ENCODE peak calls at places on chromosomes 2 and 18, in six cellular contexts. Y is fibroblast of lung, X is AG04449, E is heart right ventricle, D is suprapubic skin, U is vagina. O is an unnamed sample.

GRCh38 chr18:35582899-35583558 is 1.5 kb downstream of the GALNT1 start:
- DNase-seq in Y (peak; percentile 63), X (no peak), E (no peak), D (no peak), U (no peak), O (no peak)

GRCh38 chr2:74219846-74220486 is 21.6 kb downstream of the MTHFD2 start:
- DNase-seq in Y (no peak), X (no peak), E (no peak), D (no peak), U (no peak), O (no peak)

GRCh38 chr2:172734711-172735645 is 667 bp upstream of the RAPGEF4 start:
- DNase-seq in Y (no peak), X (no peak), E (no peak), D (no peak), U (no peak), O (no peak)

GRCh38 chr2:19538411-19538963 is 180.1 kb upstream of the OSR1 start:
- DNase-seq in Y (peak; percentile 98), X (peak; percentile 88), E (peak; percentile 7), D (no peak), U (no peak), O (peak; percentile 94)

GRCh38 chr2:128494640-128495321 is 176.1 kb upstream of the HS6ST1 start:
- DNase-seq in Y (peak; percentile 56), X (no peak), E (peak; percentile 61), D (no peak), U (peak; percentile 77), O (no peak)

GRCh38 chr2:237202288-237203030 is 116.8 kb downstream of the COPS8 start:
- DNase-seq in Y (no peak), X (no peak), E (no peak), D (no peak), U (no peak), O (no peak)

GRCh38 chr2:241051578-241052487 is 50.3 kb downstream of the MTERF4 start:
- DNase-seq in Y (no peak), X (no peak), E (no peak), D (peak; percentile 74), U (no peak), O (no peak)

GRCh38 chr18:14978962-14979535 is 231.1 kb downstream of the ANKRD30B start:
- DNase-seq in Y (no peak), X (no peak), E (no peak), D (no peak), U (no peak), O (no peak)

GRCh38 chr2:106885326-106885725 is 641 bp downstream of the ST6GAL2 start:
- DNase-seq in Y (peak; percentile 34), X (no peak), E (no peak), D (no peak), U (no peak), O (no peak)

GRCh38 chr2:129619471-129619870 is 360.0 kb upstream of the RAB6C start:
- DNase-seq in Y (no peak), X (no peak), E (no peak), D (no peak), U (no peak), O (no peak)

GRCh38 chr2:74201596-74201995 is 3.2 kb downstream of the MTHFD2 start:
- DNase-seq in Y (peak; percentile 37), X (no peak), E (peak; percentile 33), D (no peak), U (no peak), O (no peak)

GRCh38 chr2:460861-461260 is 173.0 kb upstream of the ALKAL2 start:
- DNase-seq in Y (peak; percentile 46), X (no peak), E (no peak), D (no peak), U (peak; percentile 28), O (no peak)

GRCh38 chr18:3720818-3721545 is 271.0 kb downstream of the TGIF1 start:
- DNase-seq in Y (no peak), X (no peak), E (no peak), D (no peak), U (no peak), O (no peak)

GRCh38 chr2:237861875-237862527 is 2.6 kb downstream of the RAMP1 start:
- DNase-seq in Y (no peak), X (no peak), E (no peak), D (no peak), U (peak; percentile 67), O (no peak)

GRCh38 chr2:52054824-52055223 is 1022.9 kb upstream of the NRXN1 start:
- DNase-seq in Y (no peak), X (no peak), E (no peak), D (no peak), U (no peak), O (no peak)
- H3K4me3 ChIP-seq in Y (no peak overlapping the region), X (no peak overlapping the region), E (no peak overlapping the region), D (no peak overlapping the region), U (no peak overlapping the region), O (no peak overlapping the region)

DNA sequence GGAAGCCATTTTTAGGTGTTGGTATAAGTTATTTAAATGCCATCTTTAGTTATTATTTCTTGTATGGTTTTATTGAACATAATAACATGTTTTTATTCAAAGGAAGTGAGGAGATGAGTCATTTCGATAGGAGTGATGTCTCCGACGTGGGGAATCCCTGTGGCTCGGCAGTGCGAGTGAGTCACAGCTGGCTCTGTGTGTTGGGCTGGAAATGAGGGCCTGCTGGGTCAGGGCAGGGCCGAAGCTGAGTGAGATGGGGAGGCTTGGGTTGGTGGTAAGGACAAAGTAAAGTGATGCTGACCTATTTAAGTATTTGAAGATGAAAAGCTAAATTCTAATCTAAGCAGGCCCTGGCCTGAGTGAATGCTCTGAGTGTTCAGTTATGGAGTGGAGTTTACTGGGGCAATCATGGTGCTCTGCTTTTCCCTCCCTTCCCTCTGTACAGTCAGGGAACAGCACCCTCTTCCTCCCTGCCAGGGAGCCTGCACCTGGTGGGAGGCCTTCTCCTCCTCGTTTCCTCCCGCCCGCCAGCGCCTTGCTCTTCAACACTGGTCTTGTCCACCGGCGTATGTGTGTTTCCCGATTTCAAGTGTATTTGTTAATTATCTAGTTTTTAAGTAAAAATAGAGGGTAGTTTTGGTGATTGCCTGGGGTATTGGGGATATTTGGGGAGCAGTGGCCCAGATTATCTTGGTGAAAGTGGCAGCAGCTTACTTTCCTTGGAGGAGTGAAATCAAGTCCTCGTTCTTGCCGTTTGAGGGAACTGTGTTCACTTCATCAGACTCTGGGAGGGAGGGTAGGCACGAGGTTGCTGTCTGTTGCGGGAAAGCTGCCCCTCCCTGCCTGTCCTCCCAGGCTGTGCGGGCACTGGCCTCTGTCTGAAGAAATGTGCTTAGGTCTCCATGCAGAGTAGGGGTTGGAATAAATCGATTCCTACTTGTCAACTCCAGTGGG is 157.0 kb downstream of the LDLRAD4 start:
- DNase-seq in Y (peak; percentile 94), X (peak; percentile 62), E (peak; percentile 76), D (peak; percentile 84), U (no peak), O (peak; percentile 57)
- TF ChIP-seq CTCF in Y (no peak), X (no peak), E (no peak), D (no peak), U (no peak), O (no peak)

GRCh38 chr2:189086710-189087109 is 92.9 kb downstream of the COL5A2 start:
- DNase-seq in Y (peak; percentile 84), X (peak; percentile 47), E (no peak), D (no peak), U (no peak), O (peak; percentile 67)
- H3K4me3 ChIP-seq in Y (no peak overlapping the region), X (no peak overlapping the region), E (no peak overlapping the region), D (no peak overlapping the region), U (no peak overlapping the region), O (no peak overlapping the region)

GRCh38 chr2:46227674-46228289 is 69.4 kb upstream of the EPAS1 start:
- DNase-seq in Y (no peak), X (no peak), E (no peak), D (no peak), U (no peak), O (no peak)

GRCh38 chr2:46229134-46230063 is 67.8 kb upstream of the EPAS1 start:
- DNase-seq in Y (peak; percentile 90), X (no peak), E (no peak), D (no peak), U (no peak), O (no peak)

GRCh38 chr2:46231721-46232120 is 65.5 kb upstream of the EPAS1 start:
- DNase-seq in Y (no peak), X (no peak), E (no peak), D (no peak), U (no peak), O (no peak)

GRCh38 chr2:46230677-46231425 is 66.4 kb upstream of the EPAS1 start:
- DNase-seq in Y (no peak), X (no peak), E (no peak), D (no peak), U (no peak), O (no peak)

DNA sequence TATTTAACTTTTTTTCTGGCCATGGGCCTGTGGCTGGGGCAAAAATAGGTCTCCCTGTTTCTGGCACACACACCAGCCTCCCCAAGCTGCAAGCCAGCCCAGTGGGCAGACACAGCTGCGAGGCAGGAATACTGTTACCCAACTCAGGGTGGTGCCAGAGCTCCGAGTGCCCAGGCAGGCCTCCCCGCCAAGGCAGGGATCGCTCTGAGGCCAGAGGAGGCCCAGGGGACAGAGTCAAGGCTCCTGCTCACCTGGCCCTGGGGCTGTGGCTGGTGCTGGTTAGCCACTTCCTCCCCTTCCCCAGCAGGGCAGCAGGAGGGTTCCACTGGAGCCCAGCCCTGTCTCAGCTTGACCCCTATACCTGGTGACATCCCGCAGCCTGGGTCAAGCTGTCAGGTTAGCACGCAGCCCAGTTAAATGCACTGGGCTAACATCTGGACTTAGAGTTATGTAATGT is 67.1 kb upstream of the EPAS1 start:
- DNase-seq in Y (peak; percentile 11), X (no peak), E (peak; percentile 23), D (no peak), U (no peak), O (no peak)
- TF ChIP-seq CTCF in Y (no peak), X (no peak), E (peak; percentile 57), D (no peak), U (no peak), O (no peak)

GRCh38 chr18:69949538-69949936 is 1.9 kb upstream of the CD226 start:
- DNase-seq in Y (no peak), X (no peak), E (no peak), D (no peak), U (no peak), O (no peak)
- H3K4me3 ChIP-seq in Y (no peak overlapping the region), X (no peak overlapping the region), E (peak overlapping the region; percentile 16), D (no peak overlapping the region), U (no peak overlapping the region), O (no peak overlapping the region)

GRCh38 chr18:41099451-41099850 is 855.6 kb upstream of the PIK3C3 start:
- DNase-seq in Y (peak; percentile 53), X (no peak), E (no peak), D (no peak), U (no peak), O (no peak)

GRCh38 chr18:41096504-41096903 is 858.5 kb upstream of the PIK3C3 start:
- DNase-seq in Y (peak; percentile 68), X (no peak), E (no peak), D (no peak), U (no peak), O (no peak)
- TF ChIP-seq CTCF in Y (no peak), X (peak; percentile 21), E (peak; percentile 21), D (no peak), U (no peak), O (peak; percentile 12)